ENCODE peak calls at places on chromosomes 5 and 9, in eight cellular contexts. Z is stimulated activated CD8-positive, alpha-beta memory T cell treated with anti-CD3 and anti-CD28 coated beads, Interleukin-15, amount 100 ng/mL, for 24 hours; G is KBM-7; O is NCI-H1930; F is fibroblast of lung; U is left lobe of liver; A is Ammon's horn; M is left ventricle myocardium inferior. J is an unnamed sample.

GRCh38 chr5:93582677-93583524 is at the start of gene NR2F1:
- DNase-seq in Z (no peak), G (peak), O (peak), F (peak), U (peak), A (peak), M (no peak), J (no peak)

GRCh38 chr5:168765220-168766037 is 186.3 kb upstream of the PANK3 start:
- DNase-seq in Z (no peak), G (no peak), O (no peak), F (no peak), U (no peak), A (no peak), M (no peak), J (no peak)

GRCh38 chr5:6583049-6583880 is 49.6 kb downstream of the NSUN2 start:
- DNase-seq in Z (no peak), G (no peak), O (peak), F (peak), U (peak), A (no peak), M (peak), J (no peak)

GRCh38 chr5:44245936-44246335 is 143.3 kb downstream of the FGF10 start:
- DNase-seq in Z (no peak), G (no peak), O (no peak), F (peak), U (no peak), A (no peak), M (no peak), J (no peak)

GRCh38 chr9:105656131-105656921 is 5.9 kb upstream of the TAL2 start:
- DNase-seq in Z (no peak), G (peak), O (peak), F (no peak), U (no peak), A (peak), M (peak), J (no peak)

GRCh38 chr5:177087707-177088005 is 941 bp downstream of the FGFR4 start:
- DNase-seq in Z (no peak), G (no peak), O (no peak), F (no peak), U (no peak), A (no peak), M (no peak), J (no peak)

GRCh38 chr9:19769213-19769612 is 19.6 kb downstream of the SLC24A2 start:
- DNase-seq in Z (no peak), G (no peak), O (no peak), F (no peak), U (no peak), A (no peak), M (no peak), J (no peak)

GRCh38 chr9:126965541-126966428 is 51.2 kb downstream of the RALGPS1 start:
- DNase-seq in Z (no peak), G (peak), O (peak), F (peak), U (no peak), A (peak), M (peak), J (no peak)

GRCh38 chr5:142826093-142826492 is 55.9 kb downstream of the ARHGAP26 start:
- DNase-seq in Z (no peak), G (no peak), O (no peak), F (no peak), U (no peak), A (no peak), M (no peak), J (no peak)

GRCh38 chr5:140570058-140570457 is 5.4 kb downstream of the SLC35A4 start:
- DNase-seq in Z (no peak), G (no peak), O (no peak), F (no peak), U (no peak), A (no peak), M (no peak), J (no peak)

GRCh38 chr5:136375920-136376319 is 10.6 kb upstream of the TRPC7 start:
- DNase-seq in Z (no peak), G (no peak), O (no peak), F (no peak), U (no peak), A (no peak), M (no peak), J (no peak)

GRCh38 chr5:125412051-125412560 is 665.7 kb upstream of the ZNF608 start:
- DNase-seq in Z (no peak), G (no peak), O (no peak), F (peak), U (no peak), A (peak), M (no peak), J (no peak)

GRCh38 chr9:87547665-87548064 is 50.0 kb downstream of the DAPK1 start:
- DNase-seq in Z (no peak), G (no peak), O (no peak), F (no peak), U (no peak), A (no peak), M (no peak), J (no peak)

GRCh38 chr9:135587658-135588057 is 26.1 kb downstream of the PAEP start:
- DNase-seq in Z (no peak), G (no peak), O (no peak), F (no peak), U (no peak), A (no peak), M (no peak), J (no peak)

GRCh38 chr9:4985376-4986266 is 549 bp downstream of the JAK2 start:
- DNase-seq in Z (no peak), G (peak), O (no peak), F (peak), U (no peak), A (peak), M (peak), J (peak)

GRCh38 chr5:102271759-102272158 is 24.3 kb downstream of the SLCO4C1 start:
- DNase-seq in Z (no peak), G (no peak), O (no peak), F (no peak), U (no peak), A (no peak), M (no peak), J (no peak)

GRCh38 chr9:114592356-114592755 is 4.8 kb downstream of the ATP6V1G1 start:
- DNase-seq in Z (no peak), G (peak), O (no peak), F (no peak), U (no peak), A (peak), M (no peak), J (peak)

GRCh38 chr9:21569721-21570120 is 87.6 kb upstream of the IFNE start:
- DNase-seq in Z (no peak), G (no peak), O (no peak), F (no peak), U (no peak), A (no peak), M (no peak), J (no peak)

GRCh38 chr5:107426209-107426608 is 244.5 kb downstream of the EFNA5 start:
- DNase-seq in Z (no peak), G (no peak), O (no peak), F (no peak), U (no peak), A (no peak), M (no peak), J (no peak)

GRCh38 chr9:111161015-111161415 is 122.7 kb upstream of the LPAR1 start:
- DNase-seq in Z (no peak), G (no peak), O (no peak), F (peak), U (no peak), A (no peak), M (no peak), J (no peak)

GRCh38 chr5:74095871-74096270 is 469.9 kb downstream of the ARHGEF28 start:
- DNase-seq in Z (no peak), G (no peak), O (no peak), F (peak), U (no peak), A (no peak), M (no peak), J (no peak)

GRCh38 chr5:166907314-166907713 is 1384.1 kb upstream of the WWC1 start:
- DNase-seq in Z (no peak), G (no peak), O (no peak), F (peak), U (no peak), A (no peak), M (no peak), J (no peak)

J was measured in T-helper 1 cell.